ENCODE peak calls at places on chromosomes 12 and 14, in ten cellular contexts. One of them, this sample, is unnamed.

GRCh38 chr14:30193791-30194407 is 266.3 kb upstream of the PRKD1 start:
- DNase-seq in cardiac fibroblast: peak
- DNase-seq in hepatocyte: no peak
- DNase-seq in fibroblast of mammary gland: peak
- DNase-seq in lower leg skin: no peak
- DNase-seq in body of pancreas: no peak
- DNase-seq in bronchial epithelial cell: peak
- DNase-seq in pancreas: no peak
- DNase-seq in thoracic aorta: no peak
- DNase-seq in A549: no peak
- DNase-seq in this sample: peak

GRCh38 chr12:17992002-17992656 is 97.9 kb downstream of the RERGL start:
- DNase-seq in A549: peak
- DNase-seq in lower leg skin: no peak
- DNase-seq in pancreas: no peak
- DNase-seq in cardiac fibroblast: peak
- DNase-seq in bronchial epithelial cell: peak
- DNase-seq in fibroblast of mammary gland: peak
- DNase-seq in body of pancreas: peak
- DNase-seq in hepatocyte: peak
- DNase-seq in thoracic aorta: no peak
- DNase-seq in this sample: peak

GRCh38 chr12:30882706-30883105 is 43.8 kb upstream of the TSPAN11 start:
- DNase-seq in hepatocyte: no peak
- DNase-seq in fibroblast of mammary gland: peak
- DNase-seq in thoracic aorta: no peak
- DNase-seq in lower leg skin: no peak
- DNase-seq in body of pancreas: no peak
- DNase-seq in A549: no peak
- DNase-seq in pancreas: no peak
- DNase-seq in bronchial epithelial cell: no peak
- DNase-seq in cardiac fibroblast: peak
- DNase-seq in this sample: no peak

GRCh38 chr14:32472512-32473472 is 143.7 kb downstream of the AKAP6 start:
- DNase-seq in A549: no peak
- DNase-seq in cardiac fibroblast: peak
- DNase-seq in pancreas: no peak
- DNase-seq in bronchial epithelial cell: peak
- DNase-seq in hepatocyte: no peak
- DNase-seq in thoracic aorta: no peak
- DNase-seq in fibroblast of mammary gland: peak
- DNase-seq in body of pancreas: peak
- DNase-seq in lower leg skin: no peak
- DNase-seq in this sample: peak

GRCh38 chr12:109738209-109738608 is 24.6 kb downstream of the FAM222A start:
- DNase-seq in hepatocyte: no peak
- DNase-seq in pancreas: peak
- DNase-seq in fibroblast of mammary gland: no peak
- DNase-seq in thoracic aorta: no peak
- DNase-seq in body of pancreas: peak
- DNase-seq in bronchial epithelial cell: no peak
- DNase-seq in lower leg skin: no peak
- DNase-seq in A549: no peak
- DNase-seq in cardiac fibroblast: no peak
- DNase-seq in this sample: no peak

GRCh38 chr12:16345105-16345504 is 2.3 kb upstream of the MGST1 start:
- DNase-seq in pancreas: no peak
- DNase-seq in fibroblast of mammary gland: no peak
- DNase-seq in lower leg skin: no peak
- DNase-seq in body of pancreas: no peak
- DNase-seq in A549: no peak
- DNase-seq in hepatocyte: no peak
- DNase-seq in cardiac fibroblast: no peak
- DNase-seq in thoracic aorta: no peak
- DNase-seq in bronchial epithelial cell: no peak
- DNase-seq in this sample: no peak

GRCh38 chr12:2754208-2754607 is 40.6 kb upstream of the FKBP4 start:
- DNase-seq in thoracic aorta: no peak
- DNase-seq in bronchial epithelial cell: no peak
- DNase-seq in body of pancreas: no peak
- DNase-seq in cardiac fibroblast: no peak
- DNase-seq in lower leg skin: no peak
- DNase-seq in fibroblast of mammary gland: no peak
- DNase-seq in pancreas: no peak
- DNase-seq in hepatocyte: no peak
- DNase-seq in A549: no peak
- DNase-seq in this sample: no peak

GRCh38 chr12:125143491-125143890 is 78.3 kb downstream of the AACS start:
- DNase-seq in A549: no peak
- DNase-seq in fibroblast of mammary gland: peak
- DNase-seq in thoracic aorta: no peak
- DNase-seq in body of pancreas: no peak
- DNase-seq in bronchial epithelial cell: no peak
- DNase-seq in hepatocyte: no peak
- DNase-seq in pancreas: no peak
- DNase-seq in cardiac fibroblast: peak
- DNase-seq in lower leg skin: no peak
- DNase-seq in this sample: peak

GRCh38 chr12:53736602-53737493 is 9.6 kb upstream of the CALCOCO1 start:
- DNase-seq in fibroblast of mammary gland: no peak
- DNase-seq in bronchial epithelial cell: no peak
- DNase-seq in A549: no peak
- DNase-seq in pancreas: no peak
- DNase-seq in cardiac fibroblast: no peak
- DNase-seq in body of pancreas: no peak
- DNase-seq in thoracic aorta: no peak
- DNase-seq in hepatocyte: no peak
- DNase-seq in lower leg skin: no peak
- DNase-seq in this sample: no peak

GRCh38 chr12:18158774-18159557 is 69.0 kb upstream of the RERGL start:
- DNase-seq in A549: peak
- DNase-seq in pancreas: no peak
- DNase-seq in bronchial epithelial cell: peak
- DNase-seq in lower leg skin: no peak
- DNase-seq in body of pancreas: peak
- DNase-seq in hepatocyte: peak
- DNase-seq in thoracic aorta: no peak
- DNase-seq in fibroblast of mammary gland: peak
- DNase-seq in cardiac fibroblast: peak
- DNase-seq in this sample: peak

GRCh38 chr14:71720978-71721624 is 211.1 kb upstream of the RGS6 start:
- DNase-seq in fibroblast of mammary gland: peak
- DNase-seq in bronchial epithelial cell: peak
- DNase-seq in lower leg skin: no peak
- DNase-seq in cardiac fibroblast: peak
- DNase-seq in pancreas: no peak
- DNase-seq in hepatocyte: peak
- DNase-seq in body of pancreas: peak
- DNase-seq in A549: peak
- DNase-seq in thoracic aorta: no peak
- DNase-seq in this sample: peak

GRCh38 chr14:63362305-63362914 is 43.7 kb upstream of the GPHB5 start:
- DNase-seq in lower leg skin: no peak
- DNase-seq in fibroblast of mammary gland: no peak
- DNase-seq in cardiac fibroblast: no peak
- DNase-seq in thoracic aorta: no peak
- DNase-seq in pancreas: no peak
- DNase-seq in body of pancreas: no peak
- DNase-seq in hepatocyte: peak
- DNase-seq in A549: no peak
- DNase-seq in bronchial epithelial cell: no peak
- DNase-seq in this sample: no peak

GRCh38 chr14:101627913-101628257 is 66.6 kb downstream of the DIO3 start:
- DNase-seq in fibroblast of mammary gland: no peak
- DNase-seq in body of pancreas: no peak
- DNase-seq in cardiac fibroblast: no peak
- DNase-seq in A549: no peak
- DNase-seq in bronchial epithelial cell: no peak
- DNase-seq in lower leg skin: peak
- DNase-seq in thoracic aorta: no peak
- DNase-seq in pancreas: no peak
- DNase-seq in hepatocyte: no peak
- DNase-seq in this sample: no peak

GRCh38 chr12:45174595-45174994 is 41.3 kb upstream of the ANO6 start:
- DNase-seq in cardiac fibroblast: no peak
- DNase-seq in lower leg skin: no peak
- DNase-seq in thoracic aorta: no peak
- DNase-seq in bronchial epithelial cell: no peak
- DNase-seq in hepatocyte: no peak
- DNase-seq in fibroblast of mammary gland: no peak
- DNase-seq in body of pancreas: no peak
- DNase-seq in pancreas: no peak
- DNase-seq in A549: no peak
- DNase-seq in this sample: no peak

GRCh38 chr14:20697273-20698017 is 8.9 kb downstream of the ANG start:
- DNase-seq in bronchial epithelial cell: peak
- DNase-seq in hepatocyte: peak
- DNase-seq in cardiac fibroblast: peak
- DNase-seq in body of pancreas: peak
- DNase-seq in pancreas: no peak
- DNase-seq in thoracic aorta: no peak
- DNase-seq in fibroblast of mammary gland: peak
- DNase-seq in A549: peak
- DNase-seq in lower leg skin: no peak
- DNase-seq in this sample: peak

GRCh38 chr14:105151838-105152793 is 16.5 kb downstream of the JAG2 start:
- DNase-seq in lower leg skin: no peak
- DNase-seq in pancreas: no peak
- DNase-seq in body of pancreas: no peak
- DNase-seq in A549: no peak
- DNase-seq in cardiac fibroblast: no peak
- DNase-seq in bronchial epithelial cell: no peak
- DNase-seq in thoracic aorta: no peak
- DNase-seq in hepatocyte: no peak
- DNase-seq in fibroblast of mammary gland: no peak
- DNase-seq in this sample: no peak

GRCh38 chr14:87868920-87869319 is 124.1 kb downstream of the GALC start:
- DNase-seq in hepatocyte: no peak
- DNase-seq in cardiac fibroblast: no peak
- DNase-seq in bronchial epithelial cell: no peak
- DNase-seq in lower leg skin: no peak
- DNase-seq in thoracic aorta: no peak
- DNase-seq in body of pancreas: no peak
- DNase-seq in pancreas: no peak
- DNase-seq in fibroblast of mammary gland: no peak
- DNase-seq in A549: no peak
- DNase-seq in this sample: no peak

GRCh38 chr12:111785651-111786050 is 18.9 kb downstream of the ALDH2 start:
- DNase-seq in hepatocyte: no peak
- DNase-seq in fibroblast of mammary gland: peak
- DNase-seq in bronchial epithelial cell: no peak
- DNase-seq in cardiac fibroblast: peak
- DNase-seq in pancreas: no peak
- DNase-seq in thoracic aorta: no peak
- DNase-seq in lower leg skin: no peak
- DNase-seq in body of pancreas: no peak
- DNase-seq in A549: no peak
- DNase-seq in this sample: peak

GRCh38 chr14:48788771-48789170 is 797.4 kb downstream of the RPS29 start:
- DNase-seq in pancreas: no peak
- DNase-seq in body of pancreas: no peak
- DNase-seq in lower leg skin: no peak
- DNase-seq in thoracic aorta: no peak
- DNase-seq in A549: no peak
- DNase-seq in hepatocyte: no peak
- DNase-seq in bronchial epithelial cell: no peak
- DNase-seq in cardiac fibroblast: no peak
- DNase-seq in fibroblast of mammary gland: no peak
- DNase-seq in this sample: no peak

GRCh38 chr12:21526053-21526452 is at the start of gene SPX:
- DNase-seq in lower leg skin: no peak
- DNase-seq in fibroblast of mammary gland: peak
- DNase-seq in body of pancreas: no peak
- DNase-seq in hepatocyte: no peak
- DNase-seq in pancreas: no peak
- DNase-seq in cardiac fibroblast: peak
- DNase-seq in A549: peak
- DNase-seq in thoracic aorta: no peak
- DNase-seq in bronchial epithelial cell: peak
- DNase-seq in this sample: no peak

GRCh38 chr14:51880810-51881580 is 20.6 kb downstream of the GNG2 start:
- DNase-seq in pancreas: no peak
- DNase-seq in body of pancreas: no peak
- DNase-seq in lower leg skin: no peak
- DNase-seq in fibroblast of mammary gland: peak
- DNase-seq in bronchial epithelial cell: no peak
- DNase-seq in cardiac fibroblast: peak
- DNase-seq in thoracic aorta: no peak
- DNase-seq in hepatocyte: no peak
- DNase-seq in A549: no peak
- DNase-seq in this sample: peak
- TF ChIP-seq CTCF in pancreas: no peak
- TF ChIP-seq CTCF in body of pancreas: no peak
- TF ChIP-seq CTCF in lower leg skin: no peak
- TF ChIP-seq CTCF in fibroblast of mammary gland: peak
- TF ChIP-seq CTCF in bronchial epithelial cell: no peak
- TF ChIP-seq CTCF in cardiac fibroblast: no peak
- TF ChIP-seq CTCF in thoracic aorta: no peak
- TF ChIP-seq CTCF in hepatocyte: no peak
- TF ChIP-seq CTCF in A549: no peak
- TF ChIP-seq CTCF in this sample: no peak

GRCh38 chr14:95765016-95765415 is 51.1 kb upstream of the TCL1A start:
- DNase-seq in bronchial epithelial cell: no peak
- DNase-seq in cardiac fibroblast: no peak
- DNase-seq in fibroblast of mammary gland: no peak
- DNase-seq in thoracic aorta: no peak
- DNase-seq in A549: no peak
- DNase-seq in lower leg skin: no peak
- DNase-seq in body of pancreas: no peak
- DNase-seq in hepatocyte: no peak
- DNase-seq in pancreas: no peak
- DNase-seq in this sample: no peak
- H3K4me3 ChIP-seq in bronchial epithelial cell: no peak
- H3K4me3 ChIP-seq in cardiac fibroblast: no peak
- H3K4me3 ChIP-seq in fibroblast of mammary gland: no peak
- H3K4me3 ChIP-seq in thoracic aorta: no peak
- H3K4me3 ChIP-seq in A549: no peak
- H3K4me3 ChIP-seq in lower leg skin: no peak
- H3K4me3 ChIP-seq in body of pancreas: no peak
- H3K4me3 ChIP-seq in hepatocyte: no peak
- H3K4me3 ChIP-seq in pancreas: no peak
- H3K4me3 ChIP-seq in this sample: no peak

GRCh38 chr12:11805043-11805442 is 155.6 kb downstream of the ETV6 start:
- DNase-seq in hepatocyte: no peak
- DNase-seq in thoracic aorta: no peak
- DNase-seq in A549: no peak
- DNase-seq in lower leg skin: no peak
- DNase-seq in body of pancreas: no peak
- DNase-seq in cardiac fibroblast: no peak
- DNase-seq in fibroblast of mammary gland: no peak
- DNase-seq in pancreas: no peak
- DNase-seq in bronchial epithelial cell: no peak
- DNase-seq in this sample: no peak
- TF ChIP-seq CTCF in hepatocyte: no peak
- TF ChIP-seq CTCF in thoracic aorta: no peak
- TF ChIP-seq CTCF in A549: no peak
- TF ChIP-seq CTCF in lower leg skin: no peak
- TF ChIP-seq CTCF in body of pancreas: no peak
- TF ChIP-seq CTCF in cardiac fibroblast: peak
- TF ChIP-seq CTCF in fibroblast of mammary gland: peak
- TF ChIP-seq CTCF in pancreas: no peak
- TF ChIP-seq CTCF in bronchial epithelial cell: no peak
- TF ChIP-seq CTCF in this sample: peak

GRCh38 chr12:113183030-113183589 is 2.2 kb downstream of the DDX54 start:
- DNase-seq in body of pancreas: no peak
- DNase-seq in thoracic aorta: no peak
- DNase-seq in hepatocyte: no peak
- DNase-seq in pancreas: no peak
- DNase-seq in cardiac fibroblast: no peak
- DNase-seq in fibroblast of mammary gland: no peak
- DNase-seq in bronchial epithelial cell: no peak
- DNase-seq in lower leg skin: no peak
- DNase-seq in A549: no peak
- DNase-seq in this sample: no peak
- H3K4me3 ChIP-seq in body of pancreas: no peak
- H3K4me3 ChIP-seq in thoracic aorta: no peak
- H3K4me3 ChIP-seq in hepatocyte: no peak
- H3K4me3 ChIP-seq in pancreas: no peak
- H3K4me3 ChIP-seq in cardiac fibroblast: no peak
- H3K4me3 ChIP-seq in fibroblast of mammary gland: no peak
- H3K4me3 ChIP-seq in bronchial epithelial cell: no peak
- H3K4me3 ChIP-seq in lower leg skin: no peak
- H3K4me3 ChIP-seq in A549: no peak
- H3K4me3 ChIP-seq in this sample: no peak